ENCODE peak calls at places on chromosomes 12 and 14, in eight cellular contexts. K, Z, B, W, M, T, L and D are unnamed samples.
A peak's percentile ranks its signal among the peaks of the same experiment; 100 is the strongest.

GRCh38 chr14:36245223-36245622 is 68.7 kb upstream of the PTCSC3 start:
- DNase-seq in K (no peak), Z (peak; percentile 64), B (no peak), W (no peak), M (no peak), T (no peak), L (no peak), D (no peak)

GRCh38 chr12:108335349-108336119 is 3.6 kb downstream of the CMKLR1 start:
- DNase-seq in K (no peak), Z (no peak), B (no peak), W (no peak), M (peak; percentile 75), T (no peak), L (no peak), D (no peak)

GRCh38 chr12:85865905-85866304 is 8.2 kb upstream of the NTS start:
- DNase-seq in K (peak; percentile 41), Z (peak; percentile 46), B (no peak), W (no peak), M (no peak), T (no peak), L (no peak), D (no peak)

GRCh38 chr14:49959822-49960408 is 67.0 kb downstream of the ARF6 start:
- DNase-seq in K (no peak), Z (no peak), B (no peak), W (peak; percentile 96), M (no peak), T (no peak), L (no peak), D (no peak)

GRCh38 chr12:123139926-123140674 is 10.8 kb downstream of the PITPNM2 start:
- DNase-seq in K (peak; percentile 79), Z (peak; percentile 49), B (peak; percentile 15), W (no peak), M (no peak), T (peak; percentile 11), L (no peak), D (peak; percentile 73)

GRCh38 chr12:113056631-113057488 is at the start of gene DTX1:
- DNase-seq in K (peak; percentile 28), Z (peak; percentile 60), B (no peak), W (peak; percentile 66), M (no peak), T (peak; percentile 48), L (no peak), D (no peak)

GRCh38 chr12:79920421-79921238 is 14.3 kb downstream of the PPP1R12A start:
- DNase-seq in K (no peak), Z (no peak), B (no peak), W (no peak), M (no peak), T (no peak), L (no peak), D (no peak)

GRCh38 chr12:31119531-31120211 is 46.0 kb downstream of the DDX11 start:
- DNase-seq in K (no peak), Z (peak; percentile 8), B (no peak), W (no peak), M (no peak), T (no peak), L (no peak), D (no peak)

GRCh38 chr12:119444462-119445044 is 110.0 kb downstream of the CCDC60 start:
- DNase-seq in K (peak; percentile 33), Z (peak; percentile 76), B (peak; percentile 83), W (peak; percentile 57), M (peak; percentile 56), T (peak; percentile 91), L (peak; percentile 85), D (peak; percentile 62)

GRCh38 chr14:74658535-74659130 is 46.6 kb upstream of the LTBP2 start:
- DNase-seq in K (peak; percentile 75), Z (no peak), B (peak; percentile 58), W (no peak), M (no peak), T (no peak), L (no peak), D (no peak)

GRCh38 chr12:77058740-77059139 is 6.6 kb downstream of the E2F7 start:
- DNase-seq in K (peak; percentile 51), Z (no peak), B (peak; percentile 25), W (no peak), M (no peak), T (no peak), L (no peak), D (no peak)

GRCh38 chr12:69933115-69933552 is 108.1 kb downstream of the MYRFL start:
- DNase-seq in K (no peak), Z (peak; percentile 69), B (no peak), W (no peak), M (no peak), T (peak; percentile 89), L (no peak), D (no peak)

GRCh38 chr12:100375023-100375737 is 18.3 kb downstream of the SLC17A8 start:
- DNase-seq in K (peak; percentile 87), Z (peak; percentile 33), B (no peak), W (no peak), M (no peak), T (peak; percentile 18), L (no peak), D (no peak)

GRCh38 chr12:47942327-47943230 is 20.8 kb upstream of the TMEM106C start:
- DNase-seq in K (peak; percentile 27), Z (peak; percentile 49), B (no peak), W (no peak), M (no peak), T (peak; percentile 93), L (no peak), D (no peak)

GRCh38 chr12:27542628-27543027 is 18.6 kb downstream of the PPFIBP1 start:
- DNase-seq in K (peak; percentile 96), Z (no peak), B (no peak), W (no peak), M (no peak), T (no peak), L (no peak), D (peak; percentile 66)

GRCh38 chr14:45426685-45427282 is 173.8 kb upstream of the MIS18BP1 start:
- DNase-seq in K (peak; percentile 49), Z (peak; percentile 75), B (peak; percentile 79), W (peak; percentile 54), M (peak; percentile 37), T (peak; percentile 93), L (peak; percentile 62), D (peak; percentile 58)

DNA sequence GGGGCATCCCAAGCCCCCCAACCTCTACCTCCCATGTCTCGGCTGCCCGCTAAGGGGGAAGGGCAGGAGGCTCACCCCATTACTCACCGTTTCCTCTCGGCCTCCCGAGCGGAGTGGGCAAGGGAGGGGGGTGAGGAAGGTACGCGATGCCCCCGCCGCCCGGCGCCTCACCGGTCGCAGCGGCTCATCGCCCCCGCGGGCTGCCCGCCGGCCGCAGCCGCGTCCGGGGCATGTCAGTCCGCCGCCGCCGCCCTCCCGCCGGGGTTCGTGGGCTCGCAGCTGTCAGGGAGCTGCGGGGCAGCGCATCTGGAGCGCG is 501 bp downstream of the SLC8A3 start:
- DNase-seq in K (peak; percentile 27), Z (peak; percentile 59), B (no peak), W (no peak), M (no peak), T (peak; percentile 39), L (no peak), D (no peak)
- TF ChIP-seq EZH2phosphoT487 in K (no peak), Z (no peak), B (peak; percentile 50), W (no peak), M (no peak), T (no peak), L (no peak), D (no peak)

GRCh38 chr14:24078146-24078545 is 6.8 kb downstream of the CPNE6 start:
- DNase-seq in K (no peak), Z (peak; percentile 15), B (no peak), W (no peak), M (no peak), T (no peak), L (no peak), D (no peak)

GRCh38 chr14:24081739-24082204 is 10.4 kb downstream of the CPNE6 start:
- DNase-seq in K (no peak), Z (peak; percentile 40), B (no peak), W (no peak), M (no peak), T (no peak), L (no peak), D (no peak)

GRCh38 chr14:24080888-24081738 is 9.8 kb downstream of the CPNE6 start:
- DNase-seq in K (peak; percentile 61), Z (peak; percentile 78), B (peak; percentile 59), W (peak; percentile 87), M (peak; percentile 47), T (peak; percentile 81), L (no peak), D (peak; percentile 67)

GRCh38 chr14:24080142-24080530 is 8.8 kb downstream of the CPNE6 start:
- DNase-seq in K (no peak), Z (peak; percentile 11), B (no peak), W (no peak), M (no peak), T (no peak), L (no peak), D (no peak)

DNA sequence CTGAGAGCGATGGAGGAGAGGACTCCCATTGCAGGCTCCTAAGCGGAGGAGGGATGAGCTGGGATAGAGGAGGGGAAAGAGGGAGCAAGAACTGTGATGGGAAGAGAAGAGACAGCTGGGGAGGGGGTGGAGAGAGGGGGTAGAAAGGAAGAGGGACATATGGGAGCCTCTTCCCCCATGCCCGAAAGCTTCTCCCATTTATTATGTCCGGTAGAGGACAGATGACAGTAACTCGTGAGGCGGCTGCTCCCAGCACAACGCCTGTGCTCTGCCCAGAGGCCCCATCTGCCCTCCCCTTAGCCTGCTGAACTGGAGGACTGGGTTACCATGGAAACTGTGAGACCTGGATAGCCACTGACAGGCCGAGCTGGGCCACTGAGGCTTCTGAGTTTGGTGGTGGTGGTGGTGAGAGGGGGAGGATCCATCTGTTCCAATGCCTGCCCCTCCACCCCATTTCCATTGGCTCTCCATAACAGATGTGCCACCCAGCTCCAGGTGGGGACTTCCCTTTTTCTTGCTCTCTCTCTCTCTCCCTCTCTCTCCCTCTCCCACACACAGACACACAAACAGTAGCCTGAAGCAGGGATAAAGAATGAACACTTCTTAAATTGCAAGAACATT is 8.3 kb downstream of the CPNE6 start:
- DNase-seq in K (no peak), Z (peak; percentile 90), B (no peak), W (no peak), M (no peak), T (peak; percentile 90), L (no peak), D (no peak)
- TF ChIP-seq EZH2phosphoT487 in K (no peak), Z (no peak), B (no peak), W (no peak), M (no peak), T (no peak), L (no peak), D (no peak)

DNA sequence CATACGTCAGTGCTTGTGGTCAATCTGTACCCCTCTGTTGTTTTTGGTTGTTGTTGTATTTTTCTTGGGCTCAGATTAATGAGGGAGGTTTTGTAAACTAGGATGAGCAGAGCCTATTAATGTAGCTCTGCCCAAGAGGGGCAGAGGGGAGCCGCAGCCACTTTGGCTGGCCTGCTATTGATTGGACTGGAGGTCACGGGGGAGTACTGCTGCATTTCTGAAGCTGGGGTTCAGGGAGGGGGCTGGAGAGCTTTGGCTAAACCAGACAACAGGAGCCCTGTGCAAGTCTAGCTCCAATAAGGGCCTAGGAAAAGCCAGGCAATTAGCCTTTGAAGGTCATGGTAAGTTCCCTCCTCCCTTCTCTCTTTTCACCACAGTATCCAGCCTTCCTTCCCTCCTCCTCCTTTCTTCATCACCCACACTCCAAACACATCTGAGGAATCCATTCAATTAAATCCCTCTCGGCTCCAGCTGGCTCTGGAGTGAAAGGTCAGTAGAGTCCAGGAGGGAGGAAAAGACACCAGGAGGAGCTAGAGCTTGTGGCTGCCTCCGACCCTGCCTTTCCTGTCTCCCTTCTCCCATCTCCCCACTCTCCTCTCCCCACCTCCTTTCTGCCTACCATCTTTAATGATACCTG is 344.2 kb upstream of the LMO3 start:
- DNase-seq in K (no peak), Z (peak; percentile 76), B (no peak), W (no peak), M (no peak), T (peak; percentile 59), L (no peak), D (no peak)
- TF ChIP-seq EZH2phosphoT487 in K (no peak), Z (no peak), B (no peak), W (no peak), M (no peak), T (no peak), L (no peak), D (no peak)

GRCh38 chr14:92472860-92473259 is 40.7 kb upstream of the RIN3 start:
- DNase-seq in K (peak; percentile 31), Z (no peak), B (no peak), W (no peak), M (no peak), T (no peak), L (no peak), D (no peak)
- TF ChIP-seq EZH2phosphoT487 in K (no peak), Z (no peak), B (no peak), W (no peak), M (no peak), T (no peak), L (no peak), D (no peak)